ENCODE peak calls at places on chromosomes 16 and 17, in seven cellular contexts. G is Peyer's patch, T is left ventricle myocardium inferior, X is OCI-LY7, W is endodermal cell, P is MM.1S, B is transverse colon. H is an unnamed sample.

GRCh38 chr16:85935391-85935956 is 36.5 kb downstream of the IRF8 start:
- DNase-seq in G (no peak), T (no peak), X (no peak), W (no peak), P (no peak), B (no peak), H (no peak)

GRCh38 chr17:83183150-83183820 is 103.9 kb downstream of the METRNL start:
- DNase-seq in G (peak; percentile 43), T (no peak), X (no peak), W (no peak), P (no peak), B (no peak), H (no peak)

GRCh38 chr16:23026777-23027362 is 122.4 kb downstream of the USP31 start:
- DNase-seq in G (no peak), T (no peak), X (peak; percentile 25), W (peak; percentile 88), P (no peak), B (no peak), H (no peak)

GRCh38 chr16:11093578-11094074 is 149.3 kb downstream of the CLEC16A start:
- DNase-seq in G (no peak), T (no peak), X (no peak), W (no peak), P (no peak), B (peak; percentile 36), H (no peak)

GRCh38 chr16:30615358-30616076 is 5.3 kb upstream of the ZNF689 start:
- DNase-seq in G (peak; percentile 78), T (peak; percentile 46), X (peak; percentile 77), W (peak; percentile 96), P (peak; percentile 77), B (peak; percentile 82), H (no peak)

GRCh38 chr16:86580063-86580797 is 1.9 kb downstream of the FOXL1 start:
- DNase-seq in G (no peak), T (no peak), X (no peak), W (no peak), P (no peak), B (no peak), H (no peak)

GRCh38 chr17:13544755-13545154 is 57.0 kb downstream of the HS3ST3A1 start:
- DNase-seq in G (no peak), T (no peak), X (no peak), W (no peak), P (no peak), B (no peak), H (no peak)

GRCh38 chr17:47700471-47701449 is 6.8 kb downstream of the TBKBP1 start:
- DNase-seq in G (no peak), T (no peak), X (no peak), W (no peak), P (no peak), B (no peak), H (no peak)

GRCh38 chr16:47342055-47342454 is 118.8 kb downstream of the ITFG1 start:
- DNase-seq in G (no peak), T (no peak), X (no peak), W (no peak), P (no peak), B (no peak), H (no peak)

GRCh38 chr17:17836818-17837379 is at the start of gene SREBF1:
- DNase-seq in G (peak; percentile 84), T (peak; percentile 69), X (peak; percentile 77), W (peak; percentile 90), P (peak; percentile 39), B (peak; percentile 73), H (no peak)

GRCh38 chr17:64974750-64975317 is 55.6 kb upstream of the LRRC37A3 start:
- DNase-seq in G (no peak), T (no peak), X (no peak), W (no peak), P (no peak), B (no peak), H (no peak)

GRCh38 chr17:66523378-66524174 is 221.2 kb downstream of the PRKCA start:
- DNase-seq in G (peak; percentile 71), T (no peak), X (no peak), W (peak; percentile 22), P (no peak), B (peak; percentile 70), H (no peak)

GRCh38 chr16:12311309-12311708 is 334.8 kb downstream of the SNX29 start:
- DNase-seq in G (no peak), T (no peak), X (no peak), W (peak; percentile 87), P (no peak), B (no peak), H (no peak)

GRCh38 chr16:3879258-3879886 is 1.1 kb downstream of the CREBBP start:
- DNase-seq in G (peak; percentile 65), T (peak; percentile 36), X (peak; percentile 32), W (peak; percentile 62), P (peak; percentile 18), B (peak; percentile 25), H (peak; percentile 66)

GRCh38 chr16:1108299-1109252 is 12.5 kb upstream of the C1QTNF8 start:
- DNase-seq in G (no peak), T (peak; percentile 48), X (no peak), W (no peak), P (no peak), B (peak; percentile 55), H (no peak)

GRCh38 chr17:67139289-67139688 is 94.9 kb downstream of the CACNG1 start:
- DNase-seq in G (no peak), T (no peak), X (no peak), W (no peak), P (no peak), B (no peak), H (no peak)

GRCh38 chr17:27631409-27631755 is 394 bp downstream of the LGALS9 start:
- DNase-seq in G (peak; percentile 60), T (no peak), X (peak; percentile 9), W (no peak), P (no peak), B (no peak), H (no peak)

GRCh38 chr16:71721066-71721740 is 3.3 kb downstream of the PHLPP2 start:
- DNase-seq in G (no peak), T (no peak), X (no peak), W (no peak), P (no peak), B (no peak), H (no peak)

GRCh38 chr17:73605444-73605843 is 38.8 kb downstream of the SDK2 start:
- DNase-seq in G (no peak), T (no peak), X (no peak), W (no peak), P (no peak), B (no peak), H (no peak)

GRCh38 chr17:37479025-37479424 is 10.7 kb upstream of the DUSP14 start:
- DNase-seq in G (no peak), T (no peak), X (no peak), W (no peak), P (no peak), B (no peak), H (no peak)
- H3K4me1 ChIP-seq in G (peaks cover 5% of the 10 kb centered on the region), T (peaks cover 52% of the 10 kb centered on the region), X (peaks cover 12% of the 10 kb centered on the region), W (peaks cover 11% of the 10 kb centered on the region), P (no peaks in the 10 kb centered on the region), B (no peaks in the 10 kb centered on the region), H (no peaks in the 10 kb centered on the region)

GRCh38 chr17:76528156-76528527 is 9.4 kb downstream of the CYGB start:
- DNase-seq in G (no peak), T (peak; percentile 35), X (peak; percentile 93), W (no peak), P (no peak), B (no peak), H (no peak)

GRCh38 chr17:76527430-76528111 is 9.9 kb downstream of the CYGB start:
- DNase-seq in G (peak; percentile 94), T (peak; percentile 73), X (peak; percentile 92), W (peak; percentile 94), P (no peak), B (peak; percentile 77), H (peak; percentile 86)

GRCh38 chr17:76529643-76530488 is 7.6 kb downstream of the CYGB start:
- DNase-seq in G (peak; percentile 83), T (peak; percentile 95), X (peak; percentile 39), W (peak; percentile 79), P (no peak), B (peak; percentile 72), H (peak; percentile 21)

GRCh38 chr17:76529224-76529642 is 8.3 kb downstream of the CYGB start:
- DNase-seq in G (peak; percentile 81), T (peak; percentile 87), X (peak; percentile 50), W (no peak), P (no peak), B (peak; percentile 66), H (peak; percentile 73)

GRCh38 chr17:76528528-76529223 is 8.8 kb downstream of the CYGB start:
- DNase-seq in G (peak; percentile 67), T (peak; percentile 78), X (peak; percentile 85), W (no peak), P (no peak), B (no peak), H (no peak)
- H3K4me1 ChIP-seq in G (peaks cover 55% of the 10 kb centered on the region), T (peaks cover 87% of the 10 kb centered on the region), X (peaks cover 43% of the 10 kb centered on the region), W (no peaks in the 10 kb centered on the region), P (peaks cover 5% of the 10 kb centered on the region), B (peaks cover 47% of the 10 kb centered on the region), H (peaks cover 36% of the 10 kb centered on the region)

DNA sequence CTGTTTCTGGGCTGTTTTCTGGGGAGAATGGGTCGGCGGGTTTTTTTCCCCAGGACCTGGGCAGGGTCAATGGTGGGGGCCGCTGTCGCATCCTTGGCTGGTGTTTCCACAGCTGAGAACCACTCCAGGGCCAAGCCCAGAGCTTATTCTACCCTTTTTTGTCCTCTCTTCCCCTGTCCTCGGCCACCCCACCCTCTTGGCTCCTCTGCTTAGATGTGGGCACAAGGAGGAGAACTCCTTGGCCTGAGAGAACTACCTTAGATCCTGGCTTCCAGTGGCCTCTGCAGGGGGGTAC is 4.0 kb downstream of the NOD2 start:
- DNase-seq in G (no peak), T (no peak), X (no peak), W (no peak), P (no peak), B (no peak), H (no peak)
- H3K4me1 ChIP-seq in G (peaks cover 38% of the 10 kb centered on the region), T (peaks cover 48% of the 10 kb centered on the region), X (no peaks in the 10 kb centered on the region), W (no peaks in the 10 kb centered on the region), P (peaks cover 41% of the 10 kb centered on the region), B (peaks cover 22% of the 10 kb centered on the region), H (peaks cover 20% of the 10 kb centered on the region)

DNA sequence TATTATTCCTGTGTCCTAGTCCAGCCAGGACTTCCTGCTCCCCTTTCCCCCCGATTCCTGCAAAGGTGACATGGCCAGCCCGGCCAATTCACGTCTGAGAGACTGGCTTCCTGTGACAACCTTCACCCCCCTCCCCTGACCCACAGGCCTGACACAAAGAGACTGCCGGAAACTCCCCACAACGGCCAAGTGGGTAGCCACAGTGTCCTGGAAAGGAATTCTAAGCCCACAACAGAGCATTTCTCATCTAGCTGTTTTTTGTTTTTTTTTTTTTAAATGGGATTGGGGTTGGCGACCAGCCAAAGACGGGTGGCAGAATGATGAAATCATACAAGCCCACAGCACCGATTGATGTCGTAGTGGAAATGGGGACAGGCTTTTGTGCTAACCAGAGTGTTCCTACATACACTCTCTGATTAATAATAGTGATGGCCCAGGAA is 2.8 kb upstream of the XAF1 start:
- DNase-seq in G (peak; percentile 61), T (peak; percentile 66), X (peak; percentile 5), W (peak; percentile 64), P (no peak), B (peak; percentile 31), H (no peak)
- H3K4me1 ChIP-seq in G (peaks cover 36% of the 10 kb centered on the region), T (peaks cover 63% of the 10 kb centered on the region), X (peaks cover 14% of the 10 kb centered on the region), W (no peaks in the 10 kb centered on the region), P (peaks cover 3% of the 10 kb centered on the region), B (no peaks in the 10 kb centered on the region), H (peaks cover 30% of the 10 kb centered on the region)

DNA sequence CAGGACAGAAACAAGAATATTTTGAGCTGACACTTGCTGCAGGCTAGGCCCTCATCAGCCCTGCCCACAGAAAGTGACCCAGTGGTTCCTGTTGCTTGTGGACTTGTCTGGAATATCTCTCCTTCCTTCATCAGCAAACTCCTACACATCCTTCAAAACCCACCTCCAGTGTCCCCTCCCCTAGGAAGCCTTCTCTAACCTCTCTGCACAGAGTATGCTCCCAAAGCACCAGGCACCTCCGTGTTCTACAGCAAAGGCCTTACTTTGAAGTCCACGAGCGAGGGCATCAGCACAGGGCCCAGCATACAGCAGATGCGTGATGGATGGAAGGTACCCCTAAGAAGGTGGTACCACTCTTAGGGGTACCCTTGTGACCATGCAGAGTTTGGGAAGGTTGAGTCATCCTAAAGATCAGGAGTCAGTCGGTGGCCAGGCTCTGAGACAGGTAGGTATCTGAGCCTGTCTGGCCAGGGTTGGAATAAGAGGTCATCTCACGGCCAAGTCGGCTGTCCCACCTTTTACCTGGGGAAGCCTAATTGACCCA is 2.0 kb downstream of the CCDC102A start:
- DNase-seq in G (peak; percentile 43), T (no peak), X (no peak), W (peak; percentile 40), P (no peak), B (no peak), H (peak; percentile 60)
- H3K4me1 ChIP-seq in G (peaks cover 44% of the 10 kb centered on the region), T (peaks cover 65% of the 10 kb centered on the region), X (peaks cover 93% of the 10 kb centered on the region), W (no peaks in the 10 kb centered on the region), P (peaks cover 29% of the 10 kb centered on the region), B (peaks cover 39% of the 10 kb centered on the region), H (peaks cover 31% of the 10 kb centered on the region)

H was measured in ascending aorta.